ENCODE peak calls at places on chromosome 2, in nine cellular contexts. Z is lung, C is PC-9, H is tibial nerve, N is mammary epithelial cell, I is stomach, D is thoracic aorta, W is cardiac muscle cell, J is ovary. B is an unnamed sample.
A peak's percentile ranks its signal among the peaks of the same experiment; 100 is the strongest.

GRCh38 chr2:10592652-10593051 is 97.1 kb downstream of the NOL10 start:
- DNase-seq in Z (no peak), C (no peak), H (no peak), N (no peak), I (no peak), D (no peak), W (no peak), J (no peak), B (no peak)

GRCh38 chr2:217616936-217617335 is 385.9 kb downstream of the TNS1 start:
- DNase-seq in Z (no peak), C (no peak), H (no peak), N (no peak), I (no peak), D (no peak), W (peak; percentile 20), J (no peak), B (no peak)

GRCh38 chr2:164145093-164145987 is 409.5 kb upstream of the FIGN start:
- DNase-seq in Z (no peak), C (no peak), H (no peak), N (peak; percentile 68), I (no peak), D (no peak), W (peak; percentile 28), J (no peak), B (no peak)

GRCh38 chr2:48952614-48953013 is 197.1 kb upstream of the LHCGR start:
- DNase-seq in Z (no peak), C (no peak), H (no peak), N (no peak), I (no peak), D (no peak), W (no peak), J (no peak), B (no peak)

GRCh38 chr2:227472265-227473018 is 486 bp downstream of the AGFG1 start:
- DNase-seq in Z (peak; percentile 38), C (no peak), H (no peak), N (peak; percentile 34), I (peak; percentile 37), D (no peak), W (peak; percentile 57), J (peak; percentile 31), B (no peak)

GRCh38 chr2:234212534-234212933 is 162.0 kb downstream of the SPP2 start:
- DNase-seq in Z (no peak), C (no peak), H (no peak), N (no peak), I (no peak), D (no peak), W (no peak), J (no peak), B (no peak)

GRCh38 chr2:66563473-66563872 is 128.5 kb downstream of the MEIS1 start:
- DNase-seq in Z (no peak), C (no peak), H (no peak), N (no peak), I (no peak), D (no peak), W (no peak), J (no peak), B (no peak)

GRCh38 chr2:63792523-63792922 is 49.2 kb upstream of the UGP2 start:
- DNase-seq in Z (no peak), C (peak; percentile 54), H (no peak), N (peak; percentile 78), I (no peak), D (no peak), W (peak; percentile 75), J (no peak), B (no peak)

GRCh38 chr2:10478916-10479315 is 30.8 kb upstream of the ODC1 start:
- DNase-seq in Z (no peak), C (no peak), H (no peak), N (no peak), I (no peak), D (no peak), W (no peak), J (no peak), B (no peak)

GRCh38 chr2:109341904-109342303 is 212.9 kb downstream of the SH3RF3 start:
- DNase-seq in Z (no peak), C (no peak), H (no peak), N (no peak), I (no peak), D (no peak), W (no peak), J (no peak), B (peak; percentile 42)

GRCh38 chr2:234405472-234405871 is 91.4 kb downstream of the ARL4C start:
- DNase-seq in Z (no peak), C (no peak), H (no peak), N (no peak), I (no peak), D (no peak), W (no peak), J (no peak), B (no peak)

GRCh38 chr2:233813236-233814062 is 35.3 kb downstream of the MROH2A start:
- DNase-seq in Z (no peak), C (no peak), H (no peak), N (no peak), I (peak; percentile 17), D (no peak), W (no peak), J (no peak), B (no peak)

GRCh38 chr2:181540421-181540820 is 83.2 kb downstream of the ITGA4 start:
- DNase-seq in Z (no peak), C (no peak), H (no peak), N (no peak), I (no peak), D (no peak), W (no peak), J (no peak), B (no peak)

DNA sequence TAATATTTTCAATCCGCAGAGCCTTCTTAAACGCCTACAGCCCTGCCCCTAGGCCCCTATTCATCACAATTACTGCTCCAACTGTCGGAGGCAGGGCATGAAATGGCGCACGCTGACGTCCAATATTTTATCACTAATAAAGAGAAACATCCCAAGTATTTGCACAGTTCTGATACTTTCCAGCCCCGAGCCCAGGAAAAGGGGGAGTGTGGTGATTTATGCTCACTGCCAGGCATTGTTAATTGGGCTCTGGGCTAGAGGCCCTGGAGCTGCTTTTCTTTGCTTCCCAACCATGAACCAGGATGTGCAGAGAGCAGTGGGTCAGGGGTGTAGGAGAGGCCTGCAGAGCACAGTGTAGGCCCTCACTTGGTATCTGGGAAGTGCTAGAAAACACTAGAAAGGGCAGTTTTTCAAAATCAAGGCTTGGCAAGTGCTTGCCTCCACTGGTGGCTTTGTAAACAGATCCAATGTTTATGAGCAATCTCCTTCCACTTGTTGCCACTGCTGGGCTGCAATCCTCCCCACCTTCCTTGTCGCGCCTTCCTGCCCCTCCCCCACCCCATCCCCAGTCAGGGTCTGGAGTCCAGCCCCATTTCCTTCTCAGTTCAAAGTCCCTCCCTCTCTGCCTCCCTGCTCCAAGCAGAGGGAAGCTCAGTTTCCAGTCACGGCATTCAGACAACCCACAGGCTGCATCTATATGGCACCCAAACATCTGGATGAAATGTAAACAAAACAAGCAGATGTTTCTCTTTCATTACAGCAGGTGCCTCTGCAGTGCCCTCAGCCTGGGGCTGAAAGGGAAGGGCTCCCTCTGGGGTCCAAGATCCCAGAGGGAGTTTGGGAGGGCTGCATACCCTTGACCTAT is 83.9 kb upstream of the PKDCC start:
- DNase-seq in Z (no peak), C (peak; percentile 60), H (peak; percentile 32), N (no peak), I (no peak), D (no peak), W (peak; percentile 92), J (peak; percentile 91), B (peak; percentile 89)
- H3K27ac ChIP-seq in Z (no peak overlapping the region), C (peak overlapping the region; percentile 3), H (peak overlapping the region; percentile 92), N (no peak overlapping the region), I (no peak overlapping the region), D (peak overlapping the region; percentile 88), W (peak overlapping the region; percentile 78), J (peak overlapping the region; percentile 70), B (peak overlapping the region; percentile 91)

DNA sequence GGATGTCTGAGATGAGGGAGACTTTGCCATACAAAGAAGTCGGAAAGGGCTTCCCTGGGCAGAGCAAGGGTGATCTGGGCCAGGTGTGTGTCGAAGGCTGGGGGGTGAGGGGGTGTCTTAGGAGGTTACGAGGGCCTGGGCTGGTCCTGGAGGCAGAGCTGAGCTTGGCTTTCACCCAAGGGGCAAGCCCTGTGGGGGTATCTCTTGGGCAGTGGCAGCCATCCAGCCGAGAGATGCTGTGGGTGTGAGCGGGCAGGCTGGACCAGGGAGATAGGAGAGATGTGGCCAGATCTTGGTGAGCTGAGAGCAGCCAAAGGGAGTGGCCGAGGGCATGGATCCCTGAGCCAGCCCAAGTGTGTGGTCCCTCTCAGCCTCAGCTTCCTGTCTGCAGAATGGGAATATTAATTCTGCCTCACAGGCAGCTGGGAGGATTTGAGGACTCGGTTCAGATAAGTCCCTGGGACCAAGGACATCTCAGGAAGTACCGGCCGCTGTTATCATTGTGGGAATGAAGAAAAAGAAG is 33.0 kb downstream of the MAL start:
- DNase-seq in Z (no peak), C (no peak), H (no peak), N (no peak), I (peak; percentile 22), D (no peak), W (no peak), J (no peak), B (no peak)
- H3K9me3 ChIP-seq in Z (no peaks in the 10 kb centered on the region), C (no peaks in the 10 kb centered on the region), H (no peaks in the 10 kb centered on the region), N (no peaks in the 10 kb centered on the region), I (no peaks in the 10 kb centered on the region), D (no peaks in the 10 kb centered on the region), W (no peaks in the 10 kb centered on the region), J (no peaks in the 10 kb centered on the region), B (no peaks in the 10 kb centered on the region)

GRCh38 chr2:237695201-237695780 is 67.9 kb downstream of the LRRFIP1 start:
- DNase-seq in Z (no peak), C (peak; percentile 97), H (no peak), N (peak; percentile 92), I (no peak), D (no peak), W (peak; percentile 68), J (no peak), B (no peak)
- H3K4me3 ChIP-seq in Z (no peak overlapping the region), C (peak overlapping the region; percentile 83), H (no peak overlapping the region), N (no peak overlapping the region), I (peak overlapping the region; percentile 91), D (peak overlapping the region; percentile 84), W (no peak overlapping the region), J (no peak overlapping the region), B (no peak overlapping the region)

GRCh38 chr2:24827321-24828261 is 34.4 kb downstream of the CENPO start:
- DNase-seq in Z (peak; percentile 83), C (peak; percentile 49), H (peak; percentile 86), N (peak; percentile 54), I (peak; percentile 85), D (peak; percentile 53), W (peak; percentile 92), J (peak; percentile 85), B (peak; percentile 87)
- H3K27ac ChIP-seq in Z (peak overlapping the region; percentile 5), C (no peak overlapping the region), H (peak overlapping the region; percentile 41), N (no peak overlapping the region), I (no peak overlapping the region), D (no peak overlapping the region), W (no peak overlapping the region), J (no peak overlapping the region), B (no peak overlapping the region)

GRCh38 chr2:238418196-238418998 is 8.3 kb upstream of the ASB1 start:
- DNase-seq in Z (no peak), C (no peak), H (no peak), N (no peak), I (peak; percentile 59), D (no peak), W (no peak), J (no peak), B (no peak)
- H3K9me3 ChIP-seq in Z (no peaks in the 10 kb centered on the region), C (no peaks in the 10 kb centered on the region), H (no peaks in the 10 kb centered on the region), N (no peaks in the 10 kb centered on the region), I (no peaks in the 10 kb centered on the region), D (no peaks in the 10 kb centered on the region), W (no peaks in the 10 kb centered on the region), J (no peaks in the 10 kb centered on the region), B (peaks cover 5% of the 10 kb centered on the region)

B was measured in right atrium auricular region.